ENCODE peak calls at places on chromosomes 1 and 21, in six cellular contexts. H, M, P, Z, Y and O are unnamed samples.

GRCh38 chr1:100353988-100354387 is 1.7 kb downstream of the CDC14A start:
- DNase-seq in H (no peak), M (peak; percentile 46), P (no peak), Z (no peak), Y (no peak), O (no peak)

GRCh38 chr1:106494646-106495045 is 561.8 kb upstream of the PRMT6 start:
- DNase-seq in H (no peak), M (no peak), P (no peak), Z (no peak), Y (no peak), O (no peak)

GRCh38 chr1:99648107-99648506 is 2.2 kb downstream of the PALMD start:
- DNase-seq in H (no peak), M (no peak), P (no peak), Z (no peak), Y (peak; percentile 63), O (peak; percentile 57)

GRCh38 chr1:143691400-143691891 is 280.3 kb downstream of the FAM72C start:
- DNase-seq in H (no peak), M (peak; percentile 3), P (no peak), Z (no peak), Y (no peak), O (no peak)

GRCh38 chr1:22257286-22258275 is 114.7 kb upstream of the WNT4 start:
- DNase-seq in H (no peak), M (no peak), P (no peak), Z (peak; percentile 57), Y (no peak), O (no peak)

GRCh38 chr1:54800899-54801759 is at the start of gene TTC22:
- DNase-seq in H (peak; percentile 44), M (peak; percentile 21), P (peak; percentile 63), Z (peak; percentile 88), Y (peak; percentile 27), O (peak; percentile 87)

GRCh38 chr1:210262167-210262896 is 29.7 kb downstream of the SERTAD4 start:
- DNase-seq in H (peak; percentile 39), M (peak; percentile 92), P (no peak), Z (no peak), Y (no peak), O (no peak)

GRCh38 chr21:37665230-37666024 is 250.8 kb downstream of the KCNJ6 start:
- DNase-seq in H (no peak), M (no peak), P (no peak), Z (no peak), Y (no peak), O (no peak)

GRCh38 chr21:29371464-29371863 is 72.7 kb downstream of the BACH1 start:
- DNase-seq in H (no peak), M (no peak), P (no peak), Z (no peak), Y (no peak), O (no peak)

GRCh38 chr1:201501812-201502510 is 5.0 kb downstream of the CSRP1 start:
- DNase-seq in H (peak; percentile 52), M (no peak), P (no peak), Z (no peak), Y (no peak), O (no peak)

GRCh38 chr1:187568067-187568466 is 739.3 kb downstream of the PLA2G4A start:
- DNase-seq in H (no peak), M (no peak), P (no peak), Z (no peak), Y (no peak), O (no peak)

GRCh38 chr21:31777857-31778256 is 45.9 kb upstream of the SCAF4 start:
- DNase-seq in H (no peak), M (no peak), P (no peak), Z (peak; percentile 17), Y (no peak), O (no peak)

GRCh38 chr21:31786164-31786920 is 54.4 kb upstream of the SCAF4 start:
- DNase-seq in H (no peak), M (no peak), P (no peak), Z (no peak), Y (no peak), O (no peak)

GRCh38 chr21:31780944-31781343 is 49.0 kb upstream of the SCAF4 start:
- DNase-seq in H (no peak), M (peak; percentile 19), P (no peak), Z (no peak), Y (no peak), O (no peak)

DNA sequence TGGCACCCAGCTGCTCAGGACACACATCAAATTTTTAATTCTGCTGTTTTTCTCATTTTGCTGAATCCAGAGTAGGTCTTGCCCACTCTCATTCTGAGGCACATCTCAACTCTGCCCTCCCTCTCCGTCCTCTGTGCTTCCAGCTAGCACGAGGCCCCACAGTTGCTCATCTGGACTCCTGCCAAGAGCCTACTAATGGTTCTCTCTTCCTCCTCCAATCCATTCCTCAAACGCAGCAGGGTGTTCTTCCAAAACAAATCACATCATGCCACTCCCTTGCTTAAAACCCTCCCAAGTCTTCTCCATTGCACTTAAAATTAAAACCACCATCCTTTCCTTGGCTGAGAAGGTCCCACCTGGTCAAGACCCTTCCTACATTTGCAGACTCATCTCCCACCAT is 49.8 kb upstream of the SCAF4 start:
- DNase-seq in H (peak; percentile 27), M (peak; percentile 40), P (no peak), Z (no peak), Y (peak; percentile 20), O (no peak)
- H3K9me3 ChIP-seq in H (no peaks in the 10 kb centered on the region), M (no peaks in the 10 kb centered on the region), P (no peaks in the 10 kb centered on the region), Z (no peaks in the 10 kb centered on the region), Y (no peaks in the 10 kb centered on the region), O (no peaks in the 10 kb centered on the region)

DNA sequence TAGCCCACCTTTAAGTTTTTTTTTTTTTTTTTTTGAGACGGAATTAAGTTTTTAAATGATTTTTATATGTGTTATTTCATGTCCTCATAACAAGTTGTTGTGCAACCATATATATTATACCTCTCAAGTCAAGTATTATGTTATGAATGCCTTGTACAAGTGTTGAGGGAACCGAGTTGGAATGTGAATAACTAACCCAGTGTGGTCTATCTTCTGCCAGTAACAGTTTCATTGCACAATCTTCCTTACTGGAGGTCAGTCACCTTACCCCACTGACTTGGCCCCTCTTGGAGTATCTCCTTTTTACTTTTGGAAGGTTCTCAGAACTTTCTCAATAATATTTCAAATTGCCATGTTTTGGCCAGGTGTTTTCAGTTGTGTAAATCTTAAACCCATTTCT is 201.9 kb downstream of the CACNA1E start:
- DNase-seq in H (no peak), M (no peak), P (no peak), Z (no peak), Y (no peak), O (no peak)
- H3K4me1 ChIP-seq in H (no peaks in the 10 kb centered on the region), M (no peaks in the 10 kb centered on the region), P (no peaks in the 10 kb centered on the region), Z (no peaks in the 10 kb centered on the region), Y (no peaks in the 10 kb centered on the region), O (no peaks in the 10 kb centered on the region)

GRCh38 chr1:152313970-152314369 is 11.1 kb downstream of the FLG start:
- DNase-seq in H (no peak), M (no peak), P (no peak), Z (no peak), Y (no peak), O (no peak)

GRCh38 chr1:152309955-152310354 is 15.1 kb downstream of the FLG start:
- DNase-seq in H (no peak), M (no peak), P (no peak), Z (no peak), Y (no peak), O (peak; percentile 49)

DNA sequence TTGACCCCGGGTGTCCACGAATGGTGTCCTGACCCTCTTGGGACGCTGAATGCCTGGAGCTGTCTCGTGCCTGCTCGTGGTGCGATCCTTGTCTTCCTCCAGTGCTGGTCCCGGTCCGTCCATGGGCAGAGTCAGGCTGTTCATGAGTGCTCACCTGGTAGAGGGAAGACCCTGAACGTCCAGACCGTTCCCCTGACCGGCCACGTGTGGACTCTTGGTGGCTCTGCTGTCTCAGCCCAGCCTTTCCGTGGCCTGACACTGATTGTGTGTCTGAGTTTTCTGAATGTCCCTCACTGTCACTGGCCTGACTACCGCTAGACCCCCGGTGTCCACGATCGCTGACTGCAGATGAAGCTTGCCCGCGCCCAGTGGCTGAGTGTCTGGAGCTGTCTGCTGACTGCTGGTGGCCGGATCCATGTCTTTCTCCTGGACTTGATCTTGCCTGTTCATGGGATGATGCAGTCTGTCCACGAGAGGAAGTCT is 11.7 kb downstream of the FLG start:
- DNase-seq in H (no peak), M (no peak), P (no peak), Z (no peak), Y (no peak), O (no peak)
- H3K9me3 ChIP-seq in H (no peaks in the 10 kb centered on the region), M (no peaks in the 10 kb centered on the region), P (no peaks in the 10 kb centered on the region), Z (no peaks in the 10 kb centered on the region), Y (no peaks in the 10 kb centered on the region), O (no peaks in the 10 kb centered on the region)

GRCh38 chr1:204475651-204476432 is 18.8 kb downstream of the PIK3C2B start:
- DNase-seq in H (no peak), M (no peak), P (no peak), Z (no peak), Y (no peak), O (peak; percentile 43)
- H3K4me1 ChIP-seq in H (no peaks in the 10 kb centered on the region), M (peaks cover 14% of the 10 kb centered on the region), P (peaks cover 12% of the 10 kb centered on the region), Z (peaks cover 36% of the 10 kb centered on the region), Y (peaks cover 61% of the 10 kb centered on the region), O (peaks cover 53% of the 10 kb centered on the region)

DNA sequence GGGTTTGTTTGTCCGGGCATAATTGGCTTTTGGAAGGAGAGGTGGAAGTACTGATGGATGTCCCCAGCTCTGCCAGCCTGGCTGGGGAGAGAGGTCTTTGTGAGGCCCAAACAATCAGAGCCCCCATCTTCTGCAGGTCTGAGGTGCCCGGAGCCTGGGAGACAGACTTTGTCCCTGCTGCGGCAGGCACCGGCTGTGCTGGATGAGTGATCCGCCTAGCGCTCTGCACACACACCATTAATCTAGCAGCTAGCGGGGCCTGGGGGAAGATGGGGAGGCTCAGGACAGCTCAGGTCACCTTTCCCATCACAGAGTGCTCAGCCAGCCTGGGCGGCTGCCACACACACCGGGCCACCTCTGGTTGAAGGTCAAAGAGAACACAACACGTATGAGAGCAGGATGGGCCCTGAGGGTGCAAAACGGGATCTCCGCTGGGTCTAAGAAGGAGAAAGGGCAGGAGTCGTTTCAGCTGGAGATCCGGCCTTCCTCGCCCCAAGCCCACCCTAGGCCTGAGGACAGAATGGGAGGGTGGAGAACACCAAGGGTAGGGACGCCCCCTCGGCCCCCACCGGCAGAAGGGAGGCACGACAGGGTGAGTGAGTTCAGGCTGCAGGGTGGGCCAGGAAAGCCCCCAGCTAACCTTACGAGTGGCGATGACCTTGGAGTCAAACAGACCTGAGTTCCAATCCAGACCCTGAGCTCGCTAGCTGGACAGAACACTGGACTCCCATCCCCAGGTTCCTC is 341.8 kb downstream of the NPHP4 start:
- DNase-seq in H (no peak), M (no peak), P (no peak), Z (no peak), Y (no peak), O (no peak)
- H3K9me3 ChIP-seq in H (no peaks in the 10 kb centered on the region), M (peaks cover 12% of the 10 kb centered on the region), P (no peaks in the 10 kb centered on the region), Z (no peaks in the 10 kb centered on the region), Y (peaks cover 3% of the 10 kb centered on the region), O (no peaks in the 10 kb centered on the region)

DNA sequence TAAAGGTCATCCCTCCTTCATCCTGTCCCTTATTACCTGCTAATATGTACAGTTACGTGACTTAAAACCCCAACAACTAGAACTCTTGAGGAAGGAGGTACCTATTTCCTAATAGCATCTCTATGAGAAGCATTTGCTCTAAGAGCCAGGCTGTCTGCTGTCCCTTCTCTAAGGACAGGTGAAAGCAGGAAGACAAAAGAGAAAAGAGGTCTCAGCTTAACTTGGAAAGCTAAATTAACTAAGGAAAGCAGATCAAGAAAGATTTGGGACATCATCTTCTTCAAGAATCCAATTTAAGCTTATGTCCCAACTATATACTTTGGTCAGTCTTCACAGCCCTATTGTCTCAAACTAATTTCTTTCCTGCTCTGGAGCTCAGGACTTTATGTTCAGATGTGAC is 2.9 kb downstream of the EGLN1 start:
- DNase-seq in H (no peak), M (no peak), P (no peak), Z (no peak), Y (no peak), O (no peak)
- H3K4me1 ChIP-seq in H (peaks cover 16% of the 10 kb centered on the region), M (peaks cover 42% of the 10 kb centered on the region), P (peaks cover 33% of the 10 kb centered on the region), Z (peaks cover 15% of the 10 kb centered on the region), Y (peaks cover 45% of the 10 kb centered on the region), O (peaks cover 57% of the 10 kb centered on the region)